ENCODE peak calls at places on chromosomes 11 and 22, in ten cellular contexts. S, R, J, D, C, L, A, X, F and O are unnamed samples.

GRCh38 chr11:67195971-67196418 is 70.3 kb upstream of the GRK2 start:
- DNase-seq in D (no peak), C (no peak), J (no peak), F (no peak), A (peak), X (no peak), R (no peak), L (no peak), S (peak), O (no peak)

GRCh38 chr11:67503119-67504022 is 1.8 kb downstream of the PITPNM1 start:
- DNase-seq in X (no peak), J (no peak), C (no peak), L (no peak), D (no peak), S (no peak), F (no peak), A (no peak), R (no peak), O (no peak)

GRCh38 chr22:37141476-37141875 is 8.2 kb downstream of the IL2RB start:
- DNase-seq in F (no peak), R (no peak), C (no peak), J (no peak), X (no peak), L (peak), D (no peak), A (no peak), S (no peak), O (no peak)

GRCh38 chr11:102914238-102915043 is 39.7 kb upstream of the MMP12 start:
- DNase-seq in A (peak), F (peak), R (no peak), J (no peak), C (peak), D (no peak), X (no peak), S (peak), L (peak), O (no peak)

GRCh38 chr22:25759825-25760231 is 17.8 kb downstream of the MYO18B start:
- DNase-seq in R (no peak), L (peak), F (no peak), J (no peak), A (peak), X (no peak), S (no peak), D (no peak), C (peak), O (no peak)

GRCh38 chr11:76152086-76152658 is 54.1 kb downstream of the WNT11 start:
- DNase-seq in R (no peak), A (peak), C (peak), L (peak), F (peak), X (peak), D (peak), J (peak), S (peak), O (peak)

GRCh38 chr22:27060188-27060587 is 402.8 kb downstream of the MIAT start:
- DNase-seq in R (no peak), D (no peak), A (no peak), F (no peak), S (no peak), X (no peak), C (no peak), J (no peak), L (no peak), O (no peak)

GRCh38 chr11:78417175-78417887 is at the start of gene GAB2:
- DNase-seq in S (no peak), F (peak), C (no peak), J (peak), X (peak), D (no peak), R (peak), L (no peak), A (no peak), O (peak)

GRCh38 chr11:98568011-98568410 is 452.7 kb upstream of the CNTN5 start:
- DNase-seq in D (no peak), J (no peak), C (no peak), F (no peak), S (no peak), L (no peak), X (no peak), R (peak), A (no peak), O (no peak)

GRCh38 chr22:42581762-42582716 is 28.3 kb downstream of the SERHL2 start:
- DNase-seq in C (peak), X (peak), R (peak), F (peak), L (peak), J (peak), S (peak), D (peak), A (peak), O (peak)

GRCh38 chr11:1064167-1064566 is 10.5 kb upstream of the MUC2 start:
- DNase-seq in F (no peak), A (no peak), X (no peak), C (no peak), J (no peak), R (no peak), D (no peak), L (peak), S (peak), O (no peak)

GRCh38 chr11:66340596-66341501 is 4.1 kb downstream of the BRMS1 start:
- DNase-seq in L (no peak), A (no peak), X (no peak), J (no peak), D (no peak), C (no peak), S (no peak), F (no peak), R (no peak), O (no peak)

GRCh38 chr11:120147950-120148270 is 10.0 kb upstream of the TRIM29 start:
- DNase-seq in F (no peak), J (no peak), C (no peak), X (no peak), R (no peak), D (no peak), A (no peak), L (no peak), S (no peak), O (no peak)

GRCh38 chr11:33452806-33453205 is 195.6 kb downstream of the HIPK3 start:
- DNase-seq in J (no peak), D (no peak), C (peak), F (no peak), A (peak), X (no peak), R (no peak), L (peak), S (no peak), O (no peak)

GRCh38 chr22:30183861-30184278 is 62.7 kb downstream of the LIF start:
- DNase-seq in L (peak), C (no peak), J (no peak), D (no peak), R (no peak), S (no peak), X (no peak), A (peak), F (no peak), O (no peak)

GRCh38 chr22:39090426-39091064 is 6.5 kb upstream of the APOBEC3H start:
- DNase-seq in J (peak), D (no peak), A (no peak), L (no peak), S (no peak), X (peak), R (no peak), F (no peak), C (no peak), O (peak)